ENCODE peak calls at places on chromosomes 7 and 10, in eight cellular contexts. Q, P, N, G, H, W, Z and U are unnamed samples.
A peak's percentile ranks its signal among the peaks of the same experiment; 100 is the strongest.

GRCh38 chr7:134283972-134284371 is 32.8 kb downstream of the SLC35B4 start:
- DNase-seq in Q (no peak), P (no peak), N (no peak), G (no peak), H (no peak), W (no peak), Z (no peak), U (no peak)

GRCh38 chr10:79069325-79070090 is 742 bp downstream of the ZMIZ1 start:
- DNase-seq in Q (peak; percentile 86), P (peak; percentile 20), N (peak; percentile 69), G (peak; percentile 60), H (peak; percentile 72), W (peak; percentile 85), Z (no peak), U (peak; percentile 79)

GRCh38 chr7:96198047-96198636 is 123.8 kb downstream of the SLC25A13 start:
- DNase-seq in Q (no peak), P (no peak), N (no peak), G (no peak), H (no peak), W (no peak), Z (no peak), U (no peak)

GRCh38 chr7:12715372-12716133 is 28.1 kb downstream of the ARL4A start:
- DNase-seq in Q (peak; percentile 82), P (peak; percentile 96), N (peak; percentile 50), G (peak; percentile 79), H (peak; percentile 78), W (no peak), Z (peak; percentile 93), U (peak; percentile 67)

GRCh38 chr7:85469446-85469970 is 282.7 kb upstream of the SEMA3D start:
- DNase-seq in Q (no peak), P (no peak), N (no peak), G (no peak), H (peak; percentile 44), W (no peak), Z (no peak), U (no peak)

GRCh38 chr10:36048780-36049179 is 406.7 kb upstream of the FZD8 start:
- DNase-seq in Q (no peak), P (no peak), N (no peak), G (no peak), H (no peak), W (no peak), Z (no peak), U (no peak)

GRCh38 chr7:155361947-155362346 is 64.3 kb downstream of the INSIG1 start:
- DNase-seq in Q (peak; percentile 31), P (no peak), N (no peak), G (no peak), H (no peak), W (peak; percentile 36), Z (no peak), U (no peak)

GRCh38 chr7:3168370-3168769 is 124.7 kb upstream of the CARD11 start:
- DNase-seq in Q (no peak), P (no peak), N (no peak), G (no peak), H (no peak), W (no peak), Z (no peak), U (no peak)

GRCh38 chr7:106927541-106927940 is 62.5 kb downstream of the PIK3CG start:
- DNase-seq in Q (no peak), P (no peak), N (no peak), G (no peak), H (no peak), W (no peak), Z (no peak), U (no peak)

GRCh38 chr7:150450491-150450992 is at the start of gene GIMAP8:
- DNase-seq in Q (peak; percentile 81), P (no peak), N (peak; percentile 80), G (peak; percentile 55), H (no peak), W (no peak), Z (no peak), U (peak; percentile 49)

GRCh38 chr7:116525298-116525912 is 569 bp downstream of the CAV1 start:
- DNase-seq in Q (peak; percentile 88), P (no peak), N (peak; percentile 58), G (peak; percentile 40), H (peak; percentile 35), W (peak; percentile 83), Z (no peak), U (peak; percentile 64)

GRCh38 chr10:77906863-77907861 is 19.4 kb downstream of the DLG5 start:
- DNase-seq in Q (no peak), P (no peak), N (no peak), G (no peak), H (no peak), W (no peak), Z (peak; percentile 95), U (no peak)

GRCh38 chr10:109889867-109890266 is 33.4 kb downstream of the XPNPEP1 start:
- DNase-seq in Q (no peak), P (peak; percentile 89), N (no peak), G (no peak), H (no peak), W (no peak), Z (peak; percentile 83), U (no peak)

GRCh38 chr7:132225216-132226030 is 350.8 kb downstream of the PLXNA4 start:
- DNase-seq in Q (peak; percentile 39), P (no peak), N (peak; percentile 38), G (no peak), H (peak; percentile 10), W (no peak), Z (no peak), U (no peak)

GRCh38 chr10:105258036-105258673 is 617.1 kb downstream of the SORCS3 start:
- DNase-seq in Q (no peak), P (no peak), N (no peak), G (no peak), H (no peak), W (no peak), Z (no peak), U (no peak)

GRCh38 chr7:124655990-124656389 is 109.6 kb downstream of the GPR37 start:
- DNase-seq in Q (no peak), P (no peak), N (no peak), G (no peak), H (no peak), W (no peak), Z (no peak), U (no peak)

GRCh38 chr7:99042957-99043356 is 101.0 kb downstream of the SMURF1 start:
- DNase-seq in Q (no peak), P (peak; percentile 64), N (no peak), G (no peak), H (no peak), W (no peak), Z (no peak), U (no peak)
- H3K36me3 ChIP-seq in Q (peaks cover 99% of the 10 kb centered on the region), P (peaks cover 51% of the 10 kb centered on the region), N (peaks cover 100% of the 10 kb centered on the region), G (peaks cover 28% of the 10 kb centered on the region), H (no peaks in the 10 kb centered on the region), W (peaks cover 16% of the 10 kb centered on the region), Z (peaks cover 47% of the 10 kb centered on the region), U (peaks cover 93% of the 10 kb centered on the region)

DNA sequence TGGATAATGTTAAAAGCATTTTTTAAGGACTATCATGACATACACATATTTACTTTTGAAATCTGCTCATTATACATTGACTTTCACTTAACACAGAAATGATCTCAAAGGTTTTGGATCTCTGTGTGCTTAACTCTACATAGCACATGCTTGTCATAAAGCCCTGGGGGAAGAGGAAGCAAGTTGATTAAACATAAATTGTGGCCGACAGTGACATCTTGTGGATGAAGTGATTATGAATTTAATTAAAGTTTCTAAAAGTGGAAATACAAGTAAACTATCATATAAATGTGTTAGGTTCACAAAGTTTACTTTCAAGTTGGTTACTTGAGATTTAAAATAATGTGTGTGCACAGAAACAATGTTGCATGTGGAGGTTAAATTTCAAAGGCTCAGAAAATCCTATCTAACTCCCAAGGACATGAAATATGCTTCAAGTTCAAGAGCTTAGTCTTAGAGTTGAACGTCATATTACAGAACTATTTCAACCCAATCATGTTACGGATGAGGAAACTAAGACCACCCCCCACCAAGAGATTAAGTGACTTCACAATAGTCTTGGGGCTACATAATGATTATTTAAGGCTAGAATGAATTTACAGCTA is 1247.8 kb downstream of the GATA3 start:
- DNase-seq in Q (no peak), P (peak; percentile 31), N (no peak), G (no peak), H (peak; percentile 72), W (no peak), Z (peak; percentile 65), U (no peak)
- TF ChIP-seq CTCF in Q (peak; percentile 44), P (no peak), N (peak; percentile 64), G (peak; percentile 28), H (peak; percentile 61), W (peak; percentile 36), Z (peak; percentile 14), U (peak; percentile 40)

GRCh38 chr10:100442548-100442947 is 20.3 kb upstream of the WNT8B start:
- DNase-seq in Q (no peak), P (no peak), N (no peak), G (no peak), H (no peak), W (no peak), Z (no peak), U (no peak)

GRCh38 chr10:100446130-100446761 is 16.6 kb upstream of the WNT8B start:
- DNase-seq in Q (no peak), P (no peak), N (no peak), G (no peak), H (no peak), W (no peak), Z (no peak), U (no peak)

GRCh38 chr10:100448977-100449376 is 13.8 kb upstream of the WNT8B start:
- DNase-seq in Q (no peak), P (no peak), N (no peak), G (no peak), H (no peak), W (no peak), Z (no peak), U (no peak)

DNA sequence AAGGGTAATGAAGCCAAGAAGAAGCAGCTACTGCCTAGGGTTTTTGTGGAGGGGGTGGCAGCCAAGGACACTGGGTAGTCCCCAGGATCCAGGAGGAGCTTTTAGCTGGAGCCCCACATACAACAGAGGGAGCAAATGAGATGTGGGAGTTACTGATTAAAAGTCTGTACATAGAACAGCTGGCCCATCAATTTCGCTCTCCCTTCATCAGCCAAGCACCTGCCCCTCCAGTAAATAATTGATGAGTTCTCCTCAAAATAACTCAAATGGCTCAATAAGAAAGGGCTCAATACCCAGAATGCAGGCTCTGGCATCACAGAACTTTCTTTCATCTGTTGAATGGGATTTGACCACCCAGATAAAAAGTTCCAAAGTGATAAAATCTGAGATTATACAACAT is 15.2 kb upstream of the WNT8B start:
- DNase-seq in Q (no peak), P (no peak), N (no peak), G (no peak), H (no peak), W (no peak), Z (no peak), U (no peak)
- H3K36me3 ChIP-seq in Q (no peaks in the 10 kb centered on the region), P (no peaks in the 10 kb centered on the region), N (no peaks in the 10 kb centered on the region), G (no peaks in the 10 kb centered on the region), H (no peaks in the 10 kb centered on the region), W (no peaks in the 10 kb centered on the region), Z (no peaks in the 10 kb centered on the region), U (no peaks in the 10 kb centered on the region)

GRCh38 chr10:12547301-12547771 is 198.0 kb downstream of the CAMK1D start:
- DNase-seq in Q (no peak), P (no peak), N (no peak), G (no peak), H (no peak), W (no peak), Z (no peak), U (no peak)

GRCh38 chr10:12550994-12551393 is 201.6 kb downstream of the CAMK1D start:
- DNase-seq in Q (no peak), P (no peak), N (no peak), G (no peak), H (no peak), W (no peak), Z (no peak), U (no peak)

GRCh38 chr10:12543589-12543988 is 194.2 kb downstream of the CAMK1D start:
- DNase-seq in Q (no peak), P (no peak), N (no peak), G (no peak), H (no peak), W (no peak), Z (no peak), U (no peak)

GRCh38 chr10:12549297-12549696 is 199.9 kb downstream of the CAMK1D start:
- DNase-seq in Q (no peak), P (no peak), N (no peak), G (no peak), H (no peak), W (no peak), Z (no peak), U (no peak)
- TF ChIP-seq CTCF in Q (no peak), P (peak; percentile 4), N (no peak), G (no peak), H (no peak), W (no peak), Z (no peak), U (no peak)